ENCODE peak calls at places on chromosome 13, in seven cellular contexts. E, G, W, Z, B, V and N are unnamed samples.

GRCh38 chr13:108957369-108958012 is 328.1 kb downstream of the MYO16 start:
- DNase-seq in E (no peak), G (no peak), W (peak), Z (no peak), B (no peak), V (no peak), N (no peak)

GRCh38 chr13:94825507-94825906 is 113.2 kb upstream of the SOX21 start:
- DNase-seq in E (peak), G (peak), W (no peak), Z (no peak), B (no peak), V (no peak), N (peak)

GRCh38 chr13:108961542-108962125 is 332.2 kb downstream of the MYO16 start:
- DNase-seq in E (no peak), G (peak), W (peak), Z (peak), B (peak), V (peak), N (peak)

GRCh38 chr13:111852701-111853100 is 214.2 kb upstream of the SOX1 start:
- DNase-seq in E (no peak), G (no peak), W (no peak), Z (no peak), B (no peak), V (no peak), N (no peak)

GRCh38 chr13:69857188-69857821 is 250.3 kb upstream of the ATXN8OS start:
- DNase-seq in E (no peak), G (peak), W (peak), Z (peak), B (peak), V (peak), N (peak)

GRCh38 chr13:28659611-28659970 is 661 bp downstream of the POMP start:
- DNase-seq in E (no peak), G (no peak), W (no peak), Z (no peak), B (no peak), V (no peak), N (no peak)

GRCh38 chr13:36163809-36164308 is 32.7 kb upstream of the DCLK1 start:
- DNase-seq in E (no peak), G (peak), W (no peak), Z (no peak), B (no peak), V (no peak), N (no peak)

GRCh38 chr13:97191615-97192014 is 30.5 kb upstream of the MBNL2 start:
- DNase-seq in E (no peak), G (no peak), W (no peak), Z (no peak), B (no peak), V (no peak), N (no peak)

GRCh38 chr13:108176685-108177274 is 38.6 kb downstream of the LIG4 start:
- DNase-seq in E (no peak), G (peak), W (peak), Z (peak), B (no peak), V (peak), N (peak)

GRCh38 chr13:25468330-25469178 is 96.8 kb downstream of the ATP8A2 start:
- DNase-seq in E (no peak), G (peak), W (no peak), Z (no peak), B (no peak), V (peak), N (no peak)

GRCh38 chr13:74174810-74175209 is 40.6 kb upstream of the KLF12 start:
- DNase-seq in E (no peak), G (no peak), W (no peak), Z (no peak), B (no peak), V (no peak), N (no peak)

GRCh38 chr13:79810671-79811070 is 329.7 kb downstream of the NDFIP2 start:
- DNase-seq in E (no peak), G (no peak), W (no peak), Z (no peak), B (no peak), V (no peak), N (no peak)

GRCh38 chr13:102563267-102563666 is 33.5 kb upstream of the TPP2 start:
- DNase-seq in E (no peak), G (no peak), W (no peak), Z (no peak), B (no peak), V (no peak), N (no peak)

DNA sequence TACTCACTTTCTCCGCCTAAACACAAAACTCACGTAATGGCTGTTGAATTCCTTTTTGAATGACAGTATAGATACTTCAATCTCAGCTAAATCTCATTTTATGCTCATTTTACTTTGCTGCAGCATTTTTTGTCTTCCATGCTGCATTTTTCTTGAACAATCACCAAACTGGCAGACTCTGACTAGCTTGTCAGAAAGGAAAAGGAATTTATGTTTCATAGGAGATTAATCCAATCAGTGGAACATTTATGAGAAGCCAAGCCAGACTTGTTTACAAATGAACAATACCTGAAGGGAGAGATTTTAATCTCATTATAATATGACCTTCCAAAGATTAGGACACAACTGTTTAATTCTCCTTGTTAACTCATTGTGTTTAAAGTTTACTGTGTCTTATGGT is 1044.3 kb downstream of the DIAPH3 start:
- DNase-seq in E (no peak), G (no peak), W (no peak), Z (no peak), B (no peak), V (no peak), N (no peak)
- TF ChIP-seq YY1 in E (no peak), G (no peak), W (no peak), Z (no peak), B (no peak), V (no peak), N (no peak)

GRCh38 chr13:114145256-114145655 is 12.8 kb upstream of the RASA3 start:
- DNase-seq in E (no peak), G (peak), W (no peak), Z (no peak), B (no peak), V (no peak), N (no peak)
- TF ChIP-seq YY1 in E (no peak), G (no peak), W (no peak), Z (no peak), B (no peak), V (no peak), N (no peak)

DNA sequence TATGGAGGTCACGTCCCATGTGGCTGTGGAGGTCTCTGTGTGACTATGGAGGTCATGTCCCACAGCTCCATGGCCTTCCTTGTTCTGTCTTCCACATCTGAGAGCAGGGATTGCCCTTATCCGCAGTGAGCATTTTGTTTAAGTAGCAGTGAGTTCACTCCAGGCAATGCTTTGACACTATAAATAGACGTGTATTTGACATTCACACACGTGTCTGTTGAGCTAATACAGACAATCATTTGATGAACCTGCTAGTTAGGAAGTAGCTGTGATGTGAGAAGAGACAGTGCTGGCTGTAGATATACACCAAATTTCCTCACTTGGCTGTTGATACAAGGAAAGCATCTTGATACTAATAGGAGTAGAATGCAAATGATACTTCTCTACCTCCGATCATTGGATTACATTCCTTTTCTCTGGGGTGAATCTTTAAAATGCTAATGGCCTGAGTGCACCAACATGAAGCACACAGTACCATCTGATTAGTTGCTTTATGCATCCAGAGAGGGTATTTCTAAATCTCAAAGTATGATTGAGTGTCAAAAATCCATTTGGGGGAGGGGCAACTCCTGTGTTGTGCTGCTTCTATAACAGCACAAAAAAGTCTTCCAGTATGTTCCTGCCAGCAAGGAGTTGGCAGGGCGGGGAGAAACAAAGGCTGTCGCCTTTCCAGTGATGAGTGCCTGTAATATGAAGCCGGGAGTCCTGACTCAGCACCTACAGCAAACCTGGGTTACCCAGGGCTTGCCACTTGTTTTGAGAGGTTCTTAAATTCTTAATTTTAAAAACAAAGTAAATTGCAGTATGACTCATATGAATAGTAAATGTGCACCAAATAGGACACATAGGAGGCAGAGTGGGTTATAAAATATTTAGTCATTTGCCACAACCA is 7.0 kb downstream of the CUL4A start:
- DNase-seq in E (no peak), G (no peak), W (peak), Z (peak), B (no peak), V (no peak), N (no peak)
- TF ChIP-seq YY1 in E (no peak), G (no peak), W (no peak), Z (no peak), B (no peak), V (no peak), N (no peak)

DNA sequence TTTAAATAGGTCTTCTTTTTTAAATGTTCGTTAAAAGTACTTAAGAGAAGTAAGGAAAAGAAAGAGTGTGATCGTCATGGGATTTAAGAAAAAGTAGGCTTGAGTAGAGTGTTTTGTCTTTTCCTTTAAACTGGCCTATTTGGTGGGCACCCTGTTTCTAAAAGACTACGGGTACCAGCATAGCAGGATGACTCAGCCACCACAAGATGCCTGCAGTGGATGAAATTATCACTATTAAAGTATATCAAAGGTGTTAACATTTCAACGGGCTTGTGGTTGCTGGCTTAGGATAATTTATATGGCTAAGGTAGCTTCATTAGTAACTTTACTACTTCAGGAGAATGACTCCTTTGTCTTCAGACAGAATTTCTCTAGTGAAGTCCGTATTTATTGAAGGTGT is 112.6 kb downstream of the STARD13 start:
- DNase-seq in E (no peak), G (no peak), W (no peak), Z (no peak), B (no peak), V (no peak), N (no peak)
- TF ChIP-seq YY1 in E (no peak), G (no peak), W (no peak), Z (no peak), B (no peak), V (no peak), N (no peak)